ENCODE peak calls at places on chromosomes 13 and 19, in four cellular contexts. Q is germinal center, I is testis, A is renal cortical epithelial cell. U is an unnamed sample.

GRCh38 chr19:13985771-13986347 is 20.3 kb downstream of the RFX1 start:
- DNase-seq in Q (peak), I (no peak), A (no peak), U (no peak)

GRCh38 chr19:35848486-35848885 is 3.8 kb downstream of the NPHS1 start:
- DNase-seq in Q (no peak), I (no peak), A (no peak), U (no peak)

GRCh38 chr19:23787106-23787505 is 28.4 kb upstream of the ZNF681 start:
- DNase-seq in Q (no peak), I (no peak), A (peak), U (no peak)

GRCh38 chr19:18606281-18607221 is at the start of gene CRLF1:
- DNase-seq in Q (no peak), I (no peak), A (no peak), U (no peak)

GRCh38 chr13:111542530-111543341 is 222.3 kb downstream of the TEX29 start:
- DNase-seq in Q (no peak), I (no peak), A (no peak), U (no peak)

GRCh38 chr13:62710766-62711165 is 1295.1 kb upstream of the PCDH20 start:
- DNase-seq in Q (no peak), I (no peak), A (no peak), U (no peak)

GRCh38 chr19:35781650-35782049 is 6.3 kb downstream of the ARHGAP33 start:
- DNase-seq in Q (no peak), I (no peak), A (no peak), U (no peak)

GRCh38 chr13:33270906-33271538 is 14.5 kb downstream of the STARD13 start:
- DNase-seq in Q (no peak), I (no peak), A (peak), U (no peak)

GRCh38 chr19:13102666-13103584 is at the start of gene LYL1:
- DNase-seq in Q (peak), I (peak), A (no peak), U (peak)

GRCh38 chr19:19151418-19151817 is 13.1 kb upstream of the TMEM161A start:
- DNase-seq in Q (no peak), I (no peak), A (no peak), U (peak)

GRCh38 chr13:113918981-113919646 is 54.8 kb downstream of the C13orf46 start:
- DNase-seq in Q (no peak), I (no peak), A (no peak), U (no peak)